ENCODE peak calls at places on chromosomes 11 and 22, in six cellular contexts. O, S, U, H, B and F are unnamed samples.

GRCh38 chr11:73210916-73211667 is 7.0 kb upstream of the P2RY2 start:
- DNase-seq in O (no peak), S (no peak), U (no peak), H (no peak), B (no peak), F (no peak)

GRCh38 chr11:12755510-12755909 is 81.3 kb downstream of the TEAD1 start:
- DNase-seq in O (no peak), S (no peak), U (peak; percentile 38), H (no peak), B (no peak), F (no peak)

GRCh38 chr11:96177132-96177531 is 165.9 kb downstream of the MAML2 start:
- DNase-seq in O (no peak), S (no peak), U (no peak), H (no peak), B (no peak), F (no peak)

GRCh38 chr11:84498016-84498415 is 1129.1 kb downstream of the DLG2 start:
- DNase-seq in O (peak; percentile 93), S (no peak), U (no peak), H (no peak), B (no peak), F (no peak)

GRCh38 chr11:28400236-28401100 is 292.3 kb downstream of the METTL15 start:
- DNase-seq in O (peak; percentile 90), S (no peak), U (peak; percentile 26), H (no peak), B (no peak), F (no peak)

GRCh38 chr11:64880240-64881001 is 2.0 kb upstream of the EHD1 start:
- DNase-seq in O (no peak), S (no peak), U (no peak), H (no peak), B (no peak), F (no peak)

GRCh38 chr22:46450931-46451660 is 86.3 kb downstream of the CELSR1 start:
- DNase-seq in O (no peak), S (no peak), U (peak; percentile 87), H (no peak), B (no peak), F (no peak)

GRCh38 chr22:44403166-44403565 is 90.4 kb upstream of the SHISAL1 start:
- DNase-seq in O (no peak), S (no peak), U (no peak), H (no peak), B (no peak), F (no peak)

GRCh38 chr11:122696662-122697061 is 41.1 kb downstream of the UBASH3B start:
- DNase-seq in O (no peak), S (peak; percentile 69), U (no peak), H (no peak), B (no peak), F (no peak)

GRCh38 chr11:2781413-2782274 is 81.8 kb upstream of the KCNQ1OT1 start:
- DNase-seq in O (no peak), S (no peak), U (no peak), H (no peak), B (no peak), F (no peak)

GRCh38 chr11:1746956-1747752 is 3.2 kb downstream of the IFITM10 start:
- DNase-seq in O (no peak), S (no peak), U (no peak), H (no peak), B (no peak), F (no peak)

GRCh38 chr11:86741489-86742435 is 58.6 kb upstream of the PRSS23 start:
- DNase-seq in O (peak; percentile 95), S (no peak), U (peak; percentile 89), H (no peak), B (no peak), F (no peak)